ENCODE peak calls at places on chromosome 10, in eight cellular contexts. S is CD4-positive, CD25-positive, alpha-beta regulatory T cell; D is osteoblast; V is effector memory CD4-positive, alpha-beta T cell; E is upper lobe of left lung; M is neuronal stem cell; C is prostate gland; L is tibial artery. Y is an unnamed sample. For H3K36me3, the result is how much of the 10 kb centered on the place peaks cover.

GRCh38 chr10:71589617-71590551 is 129.7 kb downstream of the C10orf105 start:
- DNase-seq in S (no peak), D (no peak), V (no peak), E (no peak), M (no peak), C (peak), L (no peak), Y (peak)

GRCh38 chr10:47449979-47450378 is 33.9 kb downstream of the ANXA8 start:
- DNase-seq in S (no peak), D (no peak), V (no peak), E (no peak), M (no peak), C (no peak), L (no peak), Y (no peak)

GRCh38 chr10:71769279-71769823 is 4.0 kb downstream of the VSIR start:
- DNase-seq in S (no peak), D (peak), V (peak), E (no peak), M (no peak), C (no peak), L (no peak), Y (no peak)

GRCh38 chr10:30422981-30423654 is 10.9 kb upstream of the MAP3K8 start:
- DNase-seq in S (no peak), D (peak), V (no peak), E (peak), M (peak), C (peak), L (peak), Y (peak)

GRCh38 chr10:133444342-133445267 is 9.1 kb upstream of the SCART1 start:
- DNase-seq in S (no peak), D (peak), V (no peak), E (no peak), M (no peak), C (no peak), L (no peak), Y (no peak)

GRCh38 chr10:22758862-22759261 is 44.5 kb upstream of the PIP4K2A start:
- DNase-seq in S (no peak), D (no peak), V (no peak), E (no peak), M (no peak), C (no peak), L (no peak), Y (no peak)

GRCh38 chr10:3495281-3495680 is 289.7 kb downstream of the KLF6 start:
- DNase-seq in S (no peak), D (no peak), V (no peak), E (no peak), M (no peak), C (no peak), L (no peak), Y (peak)

GRCh38 chr10:65701168-65701776 is 1224.6 kb upstream of the LRRTM3 start:
- DNase-seq in S (no peak), D (no peak), V (no peak), E (no peak), M (no peak), C (no peak), L (no peak), Y (no peak)

GRCh38 chr10:79028456-79029010 is 40.2 kb upstream of the ZMIZ1 start:
- DNase-seq in S (no peak), D (peak), V (no peak), E (no peak), M (no peak), C (no peak), L (peak), Y (no peak)

GRCh38 chr10:132321726-132322125 is 10.3 kb upstream of the LRRC27 start:
- DNase-seq in S (no peak), D (no peak), V (no peak), E (no peak), M (no peak), C (no peak), L (no peak), Y (no peak)

GRCh38 chr10:36538945-36539586 is 586.3 kb upstream of the ANKRD30A start:
- DNase-seq in S (no peak), D (peak), V (no peak), E (no peak), M (no peak), C (no peak), L (no peak), Y (no peak)

DNA sequence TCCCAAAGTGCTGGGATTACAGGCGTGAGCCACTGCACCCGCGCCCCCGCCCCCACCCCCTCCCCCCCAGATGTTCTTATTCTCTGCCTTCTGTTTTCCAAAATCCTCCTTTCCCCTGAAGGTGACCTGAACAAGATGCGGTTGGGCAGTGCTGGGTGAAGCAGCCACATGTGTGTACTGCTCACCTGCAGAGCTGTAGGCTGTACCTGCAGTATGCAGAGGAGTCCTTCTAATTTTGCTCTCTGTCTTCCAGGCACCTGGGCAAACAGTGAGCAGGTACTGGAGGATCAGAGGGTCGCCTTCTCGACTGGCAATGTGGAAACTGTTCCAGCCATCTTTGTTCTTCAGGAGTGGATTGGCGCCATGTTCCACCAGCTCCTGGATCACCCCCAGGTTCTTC is 2.1 kb downstream of the ANKRD16 start:
- DNase-seq in S (no peak), D (no peak), V (no peak), E (no peak), M (no peak), C (no peak), L (no peak), Y (no peak)
- H3K36me3 ChIP-seq in S (under half), D (under half), V (under half), E (under half), M (under half), C (under half), L (under half), Y (under half)

GRCh38 chr10:450463-450862 is 239.0 kb downstream of the DIP2C start:
- DNase-seq in S (no peak), D (no peak), V (no peak), E (no peak), M (no peak), C (no peak), L (no peak), Y (no peak)
- H3K4me3 ChIP-seq in S (peak), D (peak), V (peak), E (no peak), M (no peak), C (no peak), L (no peak), Y (no peak)

GRCh38 chr10:14431868-14432267 is 101.1 kb upstream of the FRMD4A start:
- DNase-seq in S (no peak), D (no peak), V (no peak), E (no peak), M (no peak), C (no peak), L (no peak), Y (no peak)

GRCh38 chr10:14436233-14436632 is 105.5 kb upstream of the FRMD4A start:
- DNase-seq in S (no peak), D (no peak), V (no peak), E (no peak), M (no peak), C (no peak), L (no peak), Y (no peak)

GRCh38 chr10:14438057-14438456 is 107.3 kb upstream of the FRMD4A start:
- DNase-seq in S (no peak), D (no peak), V (no peak), E (no peak), M (no peak), C (no peak), L (no peak), Y (no peak)

GRCh38 chr10:14429043-14429713 is 98.5 kb upstream of the FRMD4A start:
- DNase-seq in S (no peak), D (no peak), V (no peak), E (no peak), M (no peak), C (no peak), L (no peak), Y (no peak)

DNA sequence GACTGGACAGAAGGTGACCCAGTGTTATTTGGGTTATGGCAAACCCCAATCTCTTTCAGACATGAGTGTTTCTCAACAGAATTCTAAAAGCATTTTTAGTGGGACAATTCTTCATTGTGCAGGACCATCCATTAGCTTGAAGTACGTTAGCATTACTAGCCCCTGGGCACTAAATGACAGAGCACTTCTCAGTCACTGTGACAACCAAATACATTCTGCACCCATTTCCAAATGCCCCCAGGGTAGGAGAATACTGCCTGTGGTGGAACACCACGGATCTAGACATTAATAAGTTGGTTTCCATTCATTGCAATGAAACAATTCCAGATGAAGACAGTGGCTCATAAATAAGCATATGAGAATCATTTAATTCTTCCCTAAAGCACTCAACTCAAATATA is 102.4 kb upstream of the FRMD4A start:
- DNase-seq in S (no peak), D (no peak), V (no peak), E (no peak), M (no peak), C (no peak), L (no peak), Y (no peak)
- H3K27ac ChIP-seq in S (no peak), D (no peak), V (no peak), E (no peak), M (no peak), C (no peak), L (no peak), Y (no peak)

GRCh38 chr10:112435013-112435619 is 11.6 kb downstream of the ZDHHC6 start:
- DNase-seq in S (peak), D (no peak), V (no peak), E (no peak), M (no peak), C (no peak), L (no peak), Y (peak)
- H3K36me3 ChIP-seq in S (half or more), D (half or more), V (under half), E (under half), M (under half), C (under half), L (half or more), Y (half or more)

DNA sequence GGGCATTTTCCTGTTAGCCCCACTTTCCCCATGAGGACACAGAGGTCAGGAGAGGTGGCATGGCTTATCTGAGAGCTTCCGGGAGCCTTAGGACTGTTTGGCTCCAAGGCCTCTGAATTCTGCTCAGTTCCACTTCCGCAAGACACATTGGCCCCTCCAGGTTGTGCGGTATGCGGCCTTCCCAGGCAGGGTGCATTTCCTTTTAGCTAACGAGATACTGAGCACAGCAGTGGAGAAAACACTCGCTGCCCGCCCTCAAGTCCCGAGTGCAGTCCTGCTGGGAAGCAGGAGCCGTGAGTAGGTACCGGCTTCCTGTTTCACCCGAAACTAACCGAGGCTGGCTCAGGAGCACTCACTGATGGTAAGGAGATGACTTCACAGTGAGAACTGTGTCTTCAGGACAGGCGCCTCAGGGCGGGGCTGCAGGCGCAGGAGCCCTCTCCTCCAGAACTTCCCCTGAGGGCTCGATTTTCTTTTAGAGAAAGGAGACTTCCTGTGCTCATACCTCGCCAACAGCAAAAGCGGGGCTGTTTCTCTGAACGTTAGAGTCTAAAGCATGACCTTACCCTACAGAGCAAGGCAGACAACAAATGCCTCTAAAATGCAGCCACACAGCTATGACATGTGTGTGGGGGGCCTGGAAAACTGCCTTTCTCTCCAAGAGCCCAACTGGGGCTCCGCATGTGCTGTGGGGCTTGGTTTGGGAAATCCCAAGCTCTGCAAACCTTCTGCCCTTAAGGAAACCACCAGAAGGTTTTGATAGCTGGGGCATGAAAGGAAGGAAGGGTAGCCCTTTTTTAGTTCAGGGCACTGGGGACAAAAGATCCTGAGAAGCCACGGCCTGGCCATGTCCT is 25.9 kb downstream of the RGS10 start:
- DNase-seq in S (peak), D (no peak), V (peak), E (peak), M (no peak), C (no peak), L (no peak), Y (peak)
- H3K4me3 ChIP-seq in S (peak), D (no peak), V (peak), E (peak), M (no peak), C (no peak), L (no peak), Y (no peak)

GRCh38 chr10:6722616-6723004 is 142.5 kb upstream of the PRKCQ start:
- DNase-seq in S (no peak), D (no peak), V (no peak), E (no peak), M (no peak), C (no peak), L (no peak), Y (no peak)
- H3K27ac ChIP-seq in S (no peak), D (peak), V (no peak), E (no peak), M (no peak), C (no peak), L (no peak), Y (no peak)

DNA sequence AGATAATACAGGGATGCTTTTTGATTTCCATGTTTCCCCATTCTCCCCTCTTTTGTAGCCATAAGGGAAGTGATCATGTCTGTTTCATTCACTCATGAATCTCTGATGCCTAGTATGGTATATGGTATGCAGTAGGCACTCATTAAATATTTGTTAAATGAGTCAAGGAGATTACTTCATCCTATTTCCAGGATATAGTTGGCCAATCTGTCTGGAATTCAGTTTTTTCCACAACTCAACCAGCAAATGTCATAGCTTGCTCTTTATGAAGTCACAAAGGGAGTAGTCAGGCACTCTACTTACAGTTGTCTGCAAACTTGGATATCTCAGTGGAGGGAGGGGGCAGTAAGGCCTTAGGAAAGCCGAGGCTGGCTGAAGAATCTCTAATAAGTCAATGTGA is 853.6 kb downstream of the LRMDA start:
- DNase-seq in S (no peak), D (no peak), V (no peak), E (no peak), M (no peak), C (no peak), L (no peak), Y (peak)
- H3K36me3 ChIP-seq in S (under half), D (under half), V (under half), E (under half), M (under half), C (under half), L (under half), Y (under half)

GRCh38 chr10:117541909-117542705 is 439 bp upstream of the EMX2 start:
- DNase-seq in S (no peak), D (peak), V (no peak), E (no peak), M (peak), C (no peak), L (peak), Y (peak)
- H3K4me3 ChIP-seq in S (no peak), D (peak), V (no peak), E (no peak), M (no peak), C (no peak), L (peak), Y (peak)

GRCh38 chr10:103276251-103276936 is 544 bp upstream of the INA start:
- DNase-seq in S (no peak), D (no peak), V (no peak), E (no peak), M (no peak), C (no peak), L (no peak), Y (no peak)
- H3K27ac ChIP-seq in S (no peak), D (no peak), V (no peak), E (no peak), M (no peak), C (no peak), L (no peak), Y (no peak)

Y was measured in cardiac muscle cell.